ENCODE peak calls at places on chromosomes 11 and 22, in nine cellular contexts. A, K, Z, S, R, F, B, G and C are unnamed samples.

GRCh38 chr22:17678817-17679385 is 40.3 kb downstream of the BCL2L13 start:
- DNase-seq in S (no peak), B (no peak), K (no peak), A (no peak), Z (no peak), F (no peak), R (no peak), G (no peak), C (no peak)

GRCh38 chr22:44891293-44891747 is 118.5 kb downstream of the PHF21B start:
- DNase-seq in F (peak; percentile 28), Z (no peak), B (no peak), A (no peak), K (peak; percentile 58), G (peak; percentile 72), S (no peak), R (no peak), C (no peak)

GRCh38 chr11:76459299-76459698 is 14.5 kb downstream of the EMSY start:
- DNase-seq in F (no peak), B (no peak), A (no peak), K (no peak), R (no peak), Z (peak; percentile 12), G (no peak), S (no peak), C (no peak)

GRCh38 chr22:43257549-43257948 is 70.6 kb upstream of the TTLL12 start:
- DNase-seq in A (peak; percentile 37), K (no peak), F (no peak), G (no peak), B (no peak), Z (no peak), S (no peak), R (no peak), C (no peak)

GRCh38 chr11:102495161-102496042 is 35.1 kb downstream of the MMP7 start:
- DNase-seq in A (no peak), S (peak; percentile 62), K (no peak), R (peak; percentile 91), F (no peak), G (no peak), B (peak; percentile 34), Z (peak; percentile 96), C (peak; percentile 39)

GRCh38 chr11:67696998-67697397 is 22.6 kb upstream of the ALDH3B2 start:
- DNase-seq in S (no peak), R (no peak), G (no peak), F (no peak), A (no peak), Z (no peak), K (no peak), B (no peak), C (no peak)

GRCh38 chr11:68298659-68299516 is 13.5 kb upstream of the LRP5 start:
- DNase-seq in R (no peak), Z (no peak), S (no peak), G (no peak), A (no peak), B (no peak), K (no peak), F (no peak), C (no peak)

GRCh38 chr22:32237905-32238304 is 17.2 kb downstream of the SLC5A4 start:
- DNase-seq in K (no peak), F (no peak), B (no peak), Z (no peak), G (no peak), A (no peak), R (no peak), S (no peak), C (no peak)

GRCh38 chr11:88292156-88292844 is 45.2 kb downstream of the CTSC start:
- DNase-seq in G (no peak), A (peak; percentile 54), Z (peak; percentile 39), F (no peak), S (peak; percentile 82), R (peak; percentile 22), K (no peak), B (peak; percentile 25), C (no peak)

GRCh38 chr22:26479043-26479791 is 4.4 kb downstream of the HPS4 start:
- DNase-seq in A (no peak), G (no peak), K (no peak), F (no peak), S (peak; percentile 14), Z (no peak), B (no peak), R (no peak), C (no peak)

GRCh38 chr22:45585946-45586540 is 83.4 kb downstream of the FBLN1 start:
- DNase-seq in Z (no peak), K (no peak), B (no peak), R (no peak), A (no peak), F (peak; percentile 43), S (no peak), G (no peak), C (no peak)

GRCh38 chr11:10225553-10225952 is 68.5 kb downstream of the SBF2 start:
- DNase-seq in R (no peak), B (no peak), S (no peak), K (no peak), F (no peak), A (no peak), G (no peak), Z (peak; percentile 45), C (no peak)

GRCh38 chr11:127619946-127620345 is 619.4 kb upstream of the KIRREL3 start:
- DNase-seq in B (no peak), G (no peak), K (no peak), R (no peak), F (no peak), A (no peak), Z (no peak), S (no peak), C (no peak)

GRCh38 chr22:19105456-19105855 is 16.8 kb downstream of the DGCR2 start:
- DNase-seq in B (no peak), K (no peak), Z (no peak), A (no peak), R (no peak), S (peak; percentile 48), G (peak; percentile 70), F (peak; percentile 55), C (no peak)

GRCh38 chr11:111623527-111624030 is 21.3 kb downstream of the SIK2 start:
- DNase-seq in Z (no peak), B (peak; percentile 45), S (no peak), K (no peak), G (no peak), A (peak; percentile 48), R (no peak), F (no peak), C (no peak)

GRCh38 chr11:31844351-31844750 is 33.2 kb upstream of the PAX6 start:
- DNase-seq in S (no peak), A (no peak), G (no peak), B (no peak), K (no peak), F (no peak), Z (no peak), R (no peak), C (no peak)

GRCh38 chr22:30325724-30326703 is 727 bp downstream of the TBC1D10A start:
- DNase-seq in K (no peak), R (no peak), A (peak; percentile 53), Z (peak; percentile 62), B (peak; percentile 41), F (peak; percentile 60), G (no peak), S (no peak), C (no peak)

GRCh38 chr11:85123752-85124231 is 503.4 kb downstream of the DLG2 start:
- DNase-seq in B (no peak), F (no peak), G (no peak), R (no peak), S (no peak), A (no peak), K (no peak), Z (no peak), C (no peak)

GRCh38 chr11:23063261-23063660 is 203.0 kb upstream of the CCDC179 start:
- DNase-seq in S (no peak), B (no peak), Z (no peak), R (peak; percentile 14), A (no peak), F (no peak), G (no peak), K (no peak), C (no peak)

GRCh38 chr11:66218026-66218425 is 50.4 kb upstream of the RAB1B start:
- DNase-seq in R (no peak), S (no peak), K (no peak), Z (no peak), G (no peak), A (no peak), B (no peak), F (no peak), C (no peak)

GRCh38 chr22:49951001-49951677 is 9.4 kb upstream of the PIM3 start:
- DNase-seq in G (no peak), B (peak; percentile 99), R (no peak), S (no peak), F (no peak), A (peak; percentile 99), Z (no peak), K (no peak), C (no peak)

GRCh38 chr11:86742436-86742805 is 57.9 kb upstream of the PRSS23 start:
- DNase-seq in Z (no peak), B (no peak), G (no peak), S (no peak), K (no peak), R (no peak), F (no peak), A (no peak), C (no peak)
- H3K4me1 ChIP-seq in Z (peaks cover 80% of the 10 kb centered on the region), B (peaks cover 14% of the 10 kb centered on the region), G (peaks cover 63% of the 10 kb centered on the region), S (peaks cover 30% of the 10 kb centered on the region), K (peaks cover 12% of the 10 kb centered on the region), R (peaks cover 47% of the 10 kb centered on the region), F (peaks cover 28% of the 10 kb centered on the region), A (peaks cover 63% of the 10 kb centered on the region), C (no peaks in the 10 kb centered on the region)

DNA sequence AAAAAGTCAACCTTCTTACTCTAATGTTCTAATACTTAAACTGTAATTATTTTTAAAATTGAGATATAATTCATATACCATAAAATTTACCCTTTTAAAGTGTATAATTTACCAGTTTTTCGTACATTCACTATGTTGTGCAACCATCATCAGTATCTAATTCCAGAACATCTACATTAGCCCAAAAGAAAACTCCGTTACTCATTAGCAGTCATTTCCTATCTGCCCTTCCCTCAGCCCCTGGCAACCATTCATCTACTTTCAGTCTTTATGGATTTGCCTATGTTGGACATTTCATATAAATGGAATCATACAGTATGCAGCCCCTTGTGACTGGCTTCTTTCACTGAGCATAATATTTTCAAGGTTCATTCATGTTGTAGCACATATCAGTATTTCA is 22.2 kb downstream of the SGSM3 start:
- DNase-seq in G (no peak), F (no peak), B (no peak), S (no peak), K (no peak), R (no peak), A (no peak), Z (no peak), C (no peak)
- H3K4me1 ChIP-seq in G (peaks cover 16% of the 10 kb centered on the region), F (no peaks in the 10 kb centered on the region), B (peaks cover 37% of the 10 kb centered on the region), S (no peaks in the 10 kb centered on the region), K (peaks cover 16% of the 10 kb centered on the region), R (peaks cover 5% of the 10 kb centered on the region), A (peaks cover 82% of the 10 kb centered on the region), Z (no peaks in the 10 kb centered on the region), C (peaks cover 32% of the 10 kb centered on the region)

GRCh38 chr11:46351606-46352005 is 4.3 kb downstream of the DGKZ start:
- DNase-seq in B (peak; percentile 63), R (no peak), A (no peak), K (no peak), F (no peak), G (no peak), Z (no peak), S (no peak), C (no peak)
- H3K4me1 ChIP-seq in B (peaks cover 43% of the 10 kb centered on the region), R (peaks cover 13% of the 10 kb centered on the region), A (peaks cover 92% of the 10 kb centered on the region), K (peaks cover 38% of the 10 kb centered on the region), F (peaks cover 33% of the 10 kb centered on the region), G (peaks cover 74% of the 10 kb centered on the region), Z (peaks cover 19% of the 10 kb centered on the region), S (peaks cover 28% of the 10 kb centered on the region), C (peaks cover 77% of the 10 kb centered on the region)

GRCh38 chr22:20207277-20208025 is 56.6 kb upstream of the CCDC188 start:
- DNase-seq in A (no peak), R (no peak), Z (no peak), S (no peak), G (no peak), B (no peak), K (no peak), F (no peak), C (no peak)
- H3K4me1 ChIP-seq in A (peaks cover 87% of the 10 kb centered on the region), R (peaks cover 31% of the 10 kb centered on the region), Z (peaks cover 16% of the 10 kb centered on the region), S (peaks cover 14% of the 10 kb centered on the region), G (peaks cover 55% of the 10 kb centered on the region), B (peaks cover 24% of the 10 kb centered on the region), K (peaks cover 37% of the 10 kb centered on the region), F (peaks cover 5% of the 10 kb centered on the region), C (peaks cover 30% of the 10 kb centered on the region)